ENCODE peak calls at places on chromosomes 16 and 17, in four cellular contexts. A is HT1080, N is iPS-NIHi11, H is fibroblast of the aortic adventitia. B is an unnamed sample.

GRCh38 chr17:72121164-72122001 is 563 bp downstream of the SOX9 start:
- DNase-seq in A (peak), N (peak), H (peak), B (peak)

GRCh38 chr16:2866422-2866821 is 8.5 kb upstream of the PRSS22 start:
- DNase-seq in A (no peak), H (no peak), N (no peak), B (no peak)

GRCh38 chr17:49013311-49014205 is 16.4 kb downstream of the IGF2BP1 start:
- DNase-seq in H (no peak), A (no peak), N (peak), B (peak)

GRCh38 chr17:45106582-45106981 is 25.7 kb downstream of the PLCD3 start:
- DNase-seq in H (no peak), N (no peak), A (no peak), B (no peak)

GRCh38 chr17:72682597-72682996 is 409.9 kb downstream of the SLC39A11 start:
- DNase-seq in A (peak), N (no peak), H (peak), B (no peak)

GRCh38 chr17:9330903-9331272 is 244.7 kb downstream of the STX8 start:
- DNase-seq in H (no peak), A (no peak), N (no peak), B (peak)

GRCh38 chr17:54239291-54239690 is 416.6 kb downstream of the KIF2B start:
- DNase-seq in A (no peak), N (no peak), H (no peak), B (no peak)

GRCh38 chr17:53588317-53588716 is 234.4 kb upstream of the KIF2B start:
- DNase-seq in A (no peak), N (no peak), H (no peak), B (no peak)

GRCh38 chr16:49455181-49455990 is 81.8 kb downstream of the C16orf78 start:
- DNase-seq in N (no peak), A (no peak), H (no peak), B (no peak)

GRCh38 chr17:64781013-64781392 is 118.9 kb upstream of the SMURF2 start:
- DNase-seq in N (no peak), H (no peak), A (no peak), B (peak)

GRCh38 chr16:86931410-86931941 is 353.1 kb downstream of the FOXL1 start:
- DNase-seq in H (peak), N (no peak), A (no peak), B (peak)

GRCh38 chr17:74759243-74759801 is 10.9 kb downstream of the NHERF1 start:
- DNase-seq in A (peak), N (no peak), H (no peak), B (no peak)

GRCh38 chr16:4570086-4570485 is 13.9 kb downstream of the C16orf96 start:
- DNase-seq in A (no peak), N (no peak), H (no peak), B (no peak)

GRCh38 chr17:2094891-2095535 is 40.1 kb downstream of the HIC1 start:
- DNase-seq in H (peak), A (no peak), N (no peak), B (peak)

GRCh38 chr16:81174644-81175324 is 63.7 kb upstream of the BCO1 start:
- DNase-seq in H (peak), N (no peak), A (no peak), B (no peak)

GRCh38 chr16:23171234-23171948 is 11.2 kb upstream of the SCNN1G start:
- DNase-seq in H (peak), N (no peak), A (peak), B (no peak)

GRCh38 chr16:61885343-61885742 is 150.9 kb downstream of the CDH8 start:
- DNase-seq in N (no peak), H (no peak), A (no peak), B (no peak)

GRCh38 chr17:15123593-15124590 is 141.2 kb downstream of the PMP22 start:
- DNase-seq in H (peak), N (no peak), A (peak), B (no peak)

GRCh38 chr16:84511180-84511800 is 6.8 kb upstream of the MEAK7 start:
- DNase-seq in N (peak), H (peak), A (peak), B (peak)

GRCh38 chr16:2210386-2211365 is at the start of gene BRICD5:
- DNase-seq in H (no peak), A (no peak), N (no peak), B (peak)

GRCh38 chr17:50062323-50063243 is 6.7 kb downstream of the ITGA3 start:
- DNase-seq in N (no peak), A (peak), H (peak), B (no peak)

B was measured in GM23338.